ENCODE peak calls at places on chromosomes 4 and X, in ten cellular contexts. K is HFF-Myc, H is colonic mucosa, B is fibroblast of pulmonary artery, E is MCF 10A, N is psoas muscle, V is endothelial cell of umbilical vein, O is ovary, W is bronchial epithelial cell, M is lower leg skin. R is an unnamed sample.

GRCh38 chrX:133171962-133172708 is 46.0 kb downstream of the TFDP3 start:
- DNase-seq in K (no peak), H (peak), B (peak), E (peak), N (no peak), V (peak), O (no peak), W (peak), M (no peak), R (peak)

GRCh38 chrX:48493890-48494364 is 14.9 kb upstream of the PORCN start:
- DNase-seq in K (no peak), H (no peak), B (peak), E (peak), N (no peak), V (peak), O (peak), W (no peak), M (no peak), R (peak)

GRCh38 chrX:46757593-46757992 is 1.3 kb downstream of the SLC9A7 start:
- DNase-seq in K (no peak), H (no peak), B (peak), E (peak), N (no peak), V (peak), O (no peak), W (peak), M (no peak), R (no peak)

GRCh38 chr4:91058345-91058744 is 931.2 kb downstream of the CCSER1 start:
- DNase-seq in K (no peak), H (no peak), B (peak), E (peak), N (no peak), V (no peak), O (no peak), W (peak), M (no peak), R (no peak)

GRCh38 chrX:153775631-153776595 is 4.9 kb upstream of the SRPK3 start:
- DNase-seq in K (no peak), H (no peak), B (no peak), E (no peak), N (peak), V (no peak), O (no peak), W (no peak), M (no peak), R (no peak)

GRCh38 chr4:2825740-2826139 is 17.9 kb upstream of the ADD1 start:
- DNase-seq in K (no peak), H (no peak), B (no peak), E (no peak), N (peak), V (no peak), O (peak), W (no peak), M (no peak), R (no peak)

GRCh38 chr4:98377626-98378025 is 116.4 kb downstream of the RAP1GDS1 start:
- DNase-seq in K (no peak), H (no peak), B (peak), E (peak), N (no peak), V (no peak), O (no peak), W (no peak), M (no peak), R (peak)

GRCh38 chr4:139988863-139989765 is 164.9 kb downstream of the MAML3 start:
- DNase-seq in K (peak), H (no peak), B (peak), E (peak), N (no peak), V (peak), O (no peak), W (peak), M (peak), R (peak)

GRCh38 chr4:15976456-15977096 is 13.6 kb upstream of the FGFBP2 start:
- DNase-seq in K (no peak), H (no peak), B (no peak), E (no peak), N (no peak), V (no peak), O (no peak), W (no peak), M (no peak), R (no peak)

GRCh38 chr4:71259305-71259704 is 79.5 kb upstream of the SLC4A4 start:
- DNase-seq in K (no peak), H (no peak), B (no peak), E (no peak), N (peak), V (no peak), O (no peak), W (no peak), M (no peak), R (no peak)

GRCh38 chrX:79375340-79375739 is 8.2 kb upstream of the ITM2A start:
- DNase-seq in K (no peak), H (no peak), B (no peak), E (no peak), N (no peak), V (no peak), O (no peak), W (no peak), M (no peak), R (no peak)

GRCh38 chr4:78809928-78810835 is 34.0 kb downstream of the BMP2K start:
- DNase-seq in K (peak), H (no peak), B (no peak), E (no peak), N (no peak), V (no peak), O (no peak), W (no peak), M (no peak), R (no peak)

GRCh38 chrX:43743100-43743822 is 87.2 kb downstream of the MAOA start:
- DNase-seq in K (no peak), H (no peak), B (no peak), E (no peak), N (no peak), V (no peak), O (no peak), W (no peak), M (no peak), R (no peak)

GRCh38 chr4:186105721-186106335 is 1.3 kb downstream of the FAM149A start:
- DNase-seq in K (no peak), H (peak), B (peak), E (no peak), N (no peak), V (no peak), O (no peak), W (peak), M (no peak), R (peak)

GRCh38 chr4:146330392-146330791 is 116.1 kb downstream of the REELD1 start:
- DNase-seq in K (no peak), H (no peak), B (peak), E (peak), N (no peak), V (peak), O (no peak), W (peak), M (no peak), R (peak)

GRCh38 chr4:166282081-166282770 is 409.2 kb downstream of the TLL1 start:
- DNase-seq in K (no peak), H (no peak), B (peak), E (peak), N (no peak), V (no peak), O (no peak), W (peak), M (no peak), R (no peak)

GRCh38 chr4:74105656-74106275 is 6.8 kb upstream of the CXCL2 start:
- DNase-seq in K (no peak), H (no peak), B (peak), E (no peak), N (no peak), V (peak), O (no peak), W (no peak), M (no peak), R (peak)

GRCh38 chrX:118513120-118513899 is 17.7 kb downstream of the DOCK11 start:
- DNase-seq in K (no peak), H (no peak), B (peak), E (no peak), N (no peak), V (no peak), O (no peak), W (no peak), M (no peak), R (peak)

GRCh38 chr4:52105276-52105675 is 54.2 kb downstream of the SPATA18 start:
- DNase-seq in K (no peak), H (no peak), B (no peak), E (no peak), N (no peak), V (no peak), O (no peak), W (no peak), M (no peak), R (no peak)

GRCh38 chr4:8306511-8307021 is 37.0 kb downstream of the HTRA3 start:
- DNase-seq in K (no peak), H (no peak), B (peak), E (no peak), N (peak), V (no peak), O (peak), W (no peak), M (no peak), R (no peak)

GRCh38 chr4:150244600-150244999 is 166.4 kb downstream of the DCLK2 start:
- DNase-seq in K (no peak), H (no peak), B (peak), E (peak), N (no peak), V (no peak), O (no peak), W (peak), M (no peak), R (peak)

GRCh38 chr4:173014836-173015235 is 153.8 kb upstream of the GALNT7 start:
- DNase-seq in K (no peak), H (no peak), B (no peak), E (no peak), N (no peak), V (no peak), O (no peak), W (no peak), M (no peak), R (no peak)

GRCh38 chr4:123600426-123600825 is 203.8 kb downstream of the SPRY1 start:
- DNase-seq in K (no peak), H (no peak), B (peak), E (no peak), N (no peak), V (no peak), O (no peak), W (no peak), M (no peak), R (no peak)

GRCh38 chr4:98864560-98864959 is 64.4 kb downstream of the EIF4E start:
- DNase-seq in K (no peak), H (peak), B (no peak), E (peak), N (no peak), V (no peak), O (no peak), W (peak), M (no peak), R (no peak)

GRCh38 chrX:10231461-10231860 is 74.7 kb downstream of the CLCN4 start:
- DNase-seq in K (no peak), H (no peak), B (no peak), E (peak), N (no peak), V (no peak), O (no peak), W (peak), M (no peak), R (no peak)

GRCh38 chrX:9316096-9316495 is 148.8 kb upstream of the TBL1X start:
- DNase-seq in K (no peak), H (no peak), B (no peak), E (no peak), N (no peak), V (no peak), O (no peak), W (no peak), M (no peak), R (no peak)

GRCh38 chr4:175376287-175376977 is 435.6 kb downstream of the GPM6A start:
- DNase-seq in K (no peak), H (no peak), B (no peak), E (no peak), N (no peak), V (no peak), O (no peak), W (no peak), M (no peak), R (no peak)

GRCh38 chr4:143711543-143712159 is 11.2 kb upstream of the FREM3 start:
- DNase-seq in K (no peak), H (no peak), B (no peak), E (no peak), N (no peak), V (no peak), O (no peak), W (no peak), M (no peak), R (no peak)

GRCh38 chr4:108821056-108821925 is 58.4 kb upstream of the ETNPPL start:
- DNase-seq in K (no peak), H (no peak), B (no peak), E (peak), N (no peak), V (no peak), O (no peak), W (peak), M (no peak), R (no peak)

GRCh38 chrX:134733595-134733994 is 75.3 kb upstream of the PLAC1 start:
- DNase-seq in K (no peak), H (no peak), B (no peak), E (no peak), N (no peak), V (no peak), O (no peak), W (no peak), M (no peak), R (no peak)

GRCh38 chr4:142402156-142402555 is 443.9 kb downstream of the INPP4B start:
- DNase-seq in K (no peak), H (no peak), B (no peak), E (peak), N (no peak), V (no peak), O (no peak), W (no peak), M (no peak), R (peak)

GRCh38 chr4:8834681-8835220 is 36.9 kb downstream of the HMX1 start:
- DNase-seq in K (no peak), H (no peak), B (no peak), E (no peak), N (peak), V (no peak), O (no peak), W (no peak), M (no peak), R (no peak)

GRCh38 chr4:165079476-165079875 is 25.8 kb downstream of the TRIM75 start:
- DNase-seq in K (no peak), H (peak), B (peak), E (peak), N (peak), V (peak), O (no peak), W (peak), M (no peak), R (no peak)

GRCh38 chr4:165152527-165152926 is 39.9 kb upstream of the TMEM192 start:
- DNase-seq in K (no peak), H (no peak), B (peak), E (no peak), N (no peak), V (no peak), O (no peak), W (no peak), M (peak), R (peak)

GRCh38 chr4:118745357-118745756 is 60.2 kb downstream of the METTL14 start:
- DNase-seq in K (no peak), H (no peak), B (peak), E (no peak), N (no peak), V (peak), O (no peak), W (no peak), M (no peak), R (peak)

GRCh38 chr4:38131371-38132139 is 171.4 kb downstream of the PTTG2 start:
- DNase-seq in K (no peak), H (no peak), B (peak), E (no peak), N (no peak), V (peak), O (no peak), W (no peak), M (no peak), R (peak)

GRCh38 chrX:22365460-22365859 is 92.7 kb downstream of the CBLL2 start:
- DNase-seq in K (no peak), H (no peak), B (peak), E (peak), N (no peak), V (peak), O (no peak), W (peak), M (no peak), R (peak)

GRCh38 chr4:54276633-54277426 is 47.7 kb downstream of the PDGFRA start:
- DNase-seq in K (no peak), H (no peak), B (no peak), E (no peak), N (no peak), V (peak), O (no peak), W (peak), M (no peak), R (no peak)

GRCh38 chr4:53313510-53313909 is 52.4 kb downstream of the SCFD2 start:
- DNase-seq in K (no peak), H (no peak), B (peak), E (peak), N (no peak), V (no peak), O (no peak), W (peak), M (no peak), R (peak)

GRCh38 chr4:73019462-73020047 is 50.0 kb downstream of the COX18 start:
- DNase-seq in K (no peak), H (no peak), B (peak), E (peak), N (no peak), V (peak), O (no peak), W (peak), M (no peak), R (peak)

DNA sequence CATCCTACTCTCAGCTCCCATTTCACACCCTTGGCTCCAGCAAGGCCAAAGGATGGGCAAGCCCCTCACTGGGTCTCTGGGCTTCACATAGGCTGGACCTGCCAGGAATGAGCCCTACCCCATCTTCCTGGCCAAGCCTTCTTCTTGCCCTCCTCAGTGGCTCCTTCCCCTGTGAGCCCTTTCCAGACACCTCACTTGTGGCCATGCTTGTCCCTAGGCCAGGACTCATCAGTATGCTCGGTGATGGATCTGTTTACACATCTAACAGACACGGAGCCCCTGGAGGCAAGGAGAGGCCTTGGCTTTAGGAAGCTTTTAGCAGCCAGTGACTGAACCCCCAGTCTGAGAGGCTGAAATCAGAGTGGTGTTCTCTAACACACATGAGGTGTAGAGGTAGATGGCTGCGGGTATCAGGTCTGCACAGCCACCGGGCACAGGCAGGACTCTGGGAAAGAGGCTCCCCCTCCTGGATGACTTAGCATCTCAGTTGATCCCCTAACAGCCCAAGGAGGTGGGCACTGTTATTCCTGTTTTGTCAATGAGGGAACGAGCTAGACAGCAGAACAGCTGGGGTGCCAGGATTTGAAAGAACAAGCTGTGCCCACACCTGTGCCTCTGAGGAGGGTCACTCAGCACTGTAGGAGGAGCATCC is 44.8 kb downstream of the PPP2R2C start:
- DNase-seq in K (no peak), H (no peak), B (no peak), E (no peak), N (no peak), V (no peak), O (no peak), W (no peak), M (no peak), R (no peak)
- TF ChIP-seq CTCF in K (no peak), H (no peak), B (no peak), E (no peak), N (no peak), V (no peak), O (no peak), W (no peak), M (no peak), R (no peak)

GRCh38 chrX:71184803-71185495 is 38.1 kb upstream of the GJB1 start:
- DNase-seq in K (no peak), H (no peak), B (no peak), E (no peak), N (no peak), V (no peak), O (no peak), W (peak), M (no peak), R (no peak)
- TF ChIP-seq CTCF in K (no peak), H (no peak), B (no peak), E (no peak), N (no peak), V (no peak), O (no peak), W (no peak), M (no peak), R (no peak)

DNA sequence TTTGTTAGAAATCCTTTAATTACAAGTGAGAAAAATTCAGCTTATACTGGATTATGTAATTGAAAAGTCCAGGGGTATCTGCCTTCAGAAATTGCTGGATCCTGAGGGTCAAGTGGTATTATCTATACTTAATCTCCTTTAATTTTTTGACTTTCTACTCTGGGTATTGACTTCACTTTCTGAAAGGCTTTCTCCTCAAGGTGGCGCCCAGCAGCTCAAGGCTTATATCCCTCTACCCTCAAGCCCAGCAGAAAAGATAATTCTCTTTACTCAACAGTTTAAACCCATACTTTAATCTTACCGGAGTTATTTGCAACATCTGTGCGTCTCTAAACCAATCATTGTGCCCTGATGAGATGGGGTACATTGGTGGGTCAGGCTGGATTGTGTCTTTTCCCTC is 129.5 kb downstream of the LARP7 start:
- DNase-seq in K (no peak), H (no peak), B (peak), E (peak), N (no peak), V (no peak), O (no peak), W (peak), M (peak), R (peak)
- TF ChIP-seq CTCF in K (peak), H (no peak), B (peak), E (peak), N (no peak), V (no peak), O (no peak), W (peak), M (no peak), R (peak)

DNA sequence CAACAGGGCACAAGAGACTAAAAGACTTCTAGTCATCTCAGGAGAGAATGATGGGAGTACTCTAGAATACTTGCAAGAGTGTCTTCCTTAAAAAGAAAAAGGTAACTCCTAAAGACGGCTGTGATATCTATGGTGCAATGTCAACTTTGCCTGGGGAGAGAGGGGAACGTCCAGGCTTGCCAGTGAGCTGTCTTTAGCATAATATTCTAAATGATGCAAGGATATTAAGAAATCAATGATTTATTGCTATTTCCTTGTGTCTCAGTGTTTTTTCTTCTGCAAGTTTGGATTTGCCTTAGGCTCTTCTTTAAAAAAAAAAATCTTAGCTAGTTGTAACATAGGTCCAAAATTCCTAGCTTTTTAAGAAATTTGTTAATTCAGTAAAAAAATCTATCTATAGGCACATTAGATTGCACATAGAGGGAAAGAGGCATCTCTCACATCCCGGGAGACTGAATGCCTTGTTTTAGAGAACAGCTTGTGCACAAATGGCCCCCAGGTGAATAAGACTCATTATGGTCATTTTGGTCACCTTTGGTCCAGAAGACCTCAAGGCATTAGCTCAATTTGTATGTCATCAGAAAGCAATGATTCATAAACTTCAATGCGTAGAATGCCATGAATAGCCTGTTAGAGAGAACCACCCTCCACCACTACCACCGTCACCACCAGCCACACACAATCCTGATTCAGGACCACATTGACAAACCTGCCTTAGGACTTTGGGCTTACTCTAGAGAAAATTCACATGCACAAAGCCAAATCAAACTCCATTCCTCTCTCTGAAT is 104.1 kb downstream of the PALLD start:
- DNase-seq in K (no peak), H (no peak), B (no peak), E (peak), N (no peak), V (no peak), O (no peak), W (peak), M (peak), R (no peak)
- TF ChIP-seq CTCF in K (no peak), H (no peak), B (no peak), E (no peak), N (no peak), V (no peak), O (no peak), W (no peak), M (no peak), R (no peak)

GRCh38 chr4:12645732-12646131 is 838.4 kb downstream of the RAB28 start:
- DNase-seq in K (no peak), H (no peak), B (no peak), E (no peak), N (no peak), V (no peak), O (no peak), W (no peak), M (no peak), R (no peak)

GRCh38 chr4:12644261-12644660 is 839.9 kb downstream of the RAB28 start:
- DNase-seq in K (no peak), H (no peak), B (no peak), E (no peak), N (no peak), V (no peak), O (no peak), W (no peak), M (no peak), R (no peak)
- TF ChIP-seq CTCF in K (no peak), H (no peak), B (no peak), E (no peak), N (no peak), V (no peak), O (no peak), W (no peak), M (no peak), R (no peak)

R was measured in fibroblast of the aortic adventitia.